ENCODE peak calls at places on chromosomes 12 and 14, in six cellular contexts. Y is esophagus muscularis mucosa, M is suprapubic skin, Q is transverse colon, W is adrenal gland, X is Peyer's patch. L is an unnamed sample.

GRCh38 chr12:21697829-21698630 is 40.4 kb upstream of the LDHB start:
- DNase-seq in M (no peak), Y (no peak), W (no peak), Q (no peak), X (no peak), L (no peak)

GRCh38 chr14:61147369-61147897 is 133.7 kb downstream of the TMEM30B start:
- DNase-seq in X (no peak), W (no peak), M (no peak), Q (no peak), Y (peak; percentile 42), L (no peak)

GRCh38 chr14:87332001-87332400 is 661.0 kb downstream of the GALC start:
- DNase-seq in W (no peak), X (no peak), Y (no peak), Q (no peak), M (no peak), L (no peak)

GRCh38 chr14:92997343-92998061 is 74.6 kb downstream of the CHGA start:
- DNase-seq in Q (no peak), Y (no peak), X (no peak), W (no peak), M (no peak), L (no peak)

GRCh38 chr14:103925316-103925715 is 2.9 kb upstream of the TDRD9 start:
- DNase-seq in M (no peak), Q (no peak), X (no peak), Y (no peak), W (no peak), L (no peak)

GRCh38 chr14:76872796-76873432 is 46.7 kb downstream of the LRRC74A start:
- DNase-seq in M (no peak), X (peak; percentile 88), Q (peak; percentile 55), Y (peak; percentile 94), W (peak; percentile 84), L (peak; percentile 64)

GRCh38 chr14:76742961-76743360 is 18.3 kb upstream of the VASH1 start:
- DNase-seq in X (no peak), Q (no peak), W (peak; percentile 68), Y (no peak), M (no peak), L (no peak)

GRCh38 chr12:70393787-70394519 is 27.9 kb downstream of the KCNMB4 start:
- DNase-seq in Y (no peak), X (no peak), M (no peak), W (no peak), Q (no peak), L (no peak)

GRCh38 chr12:5912437-5913334 is 32.4 kb downstream of the ANO2 start:
- DNase-seq in W (peak; percentile 14), M (no peak), Q (no peak), X (no peak), Y (peak; percentile 47), L (no peak)

GRCh38 chr14:51430600-51430999 is 190.6 kb downstream of the TMX1 start:
- DNase-seq in Y (no peak), W (no peak), M (no peak), Q (no peak), X (no peak), L (no peak)

GRCh38 chr14:106665814-106666213 is 1139.4 kb downstream of the TMEM121 start:
- DNase-seq in Q (no peak), X (no peak), W (no peak), M (no peak), Y (peak; percentile 29), L (no peak)

GRCh38 chr12:46617167-46617566 is 208.6 kb downstream of the SLC38A4 start:
- DNase-seq in W (peak; percentile 91), X (no peak), M (peak; percentile 73), Y (no peak), Q (peak; percentile 14), L (no peak)

GRCh38 chr14:74852922-74853530 is 22.9 kb downstream of the PROX2 start:
- DNase-seq in W (no peak), Q (no peak), X (peak; percentile 61), M (no peak), Y (no peak), L (no peak)

DNA sequence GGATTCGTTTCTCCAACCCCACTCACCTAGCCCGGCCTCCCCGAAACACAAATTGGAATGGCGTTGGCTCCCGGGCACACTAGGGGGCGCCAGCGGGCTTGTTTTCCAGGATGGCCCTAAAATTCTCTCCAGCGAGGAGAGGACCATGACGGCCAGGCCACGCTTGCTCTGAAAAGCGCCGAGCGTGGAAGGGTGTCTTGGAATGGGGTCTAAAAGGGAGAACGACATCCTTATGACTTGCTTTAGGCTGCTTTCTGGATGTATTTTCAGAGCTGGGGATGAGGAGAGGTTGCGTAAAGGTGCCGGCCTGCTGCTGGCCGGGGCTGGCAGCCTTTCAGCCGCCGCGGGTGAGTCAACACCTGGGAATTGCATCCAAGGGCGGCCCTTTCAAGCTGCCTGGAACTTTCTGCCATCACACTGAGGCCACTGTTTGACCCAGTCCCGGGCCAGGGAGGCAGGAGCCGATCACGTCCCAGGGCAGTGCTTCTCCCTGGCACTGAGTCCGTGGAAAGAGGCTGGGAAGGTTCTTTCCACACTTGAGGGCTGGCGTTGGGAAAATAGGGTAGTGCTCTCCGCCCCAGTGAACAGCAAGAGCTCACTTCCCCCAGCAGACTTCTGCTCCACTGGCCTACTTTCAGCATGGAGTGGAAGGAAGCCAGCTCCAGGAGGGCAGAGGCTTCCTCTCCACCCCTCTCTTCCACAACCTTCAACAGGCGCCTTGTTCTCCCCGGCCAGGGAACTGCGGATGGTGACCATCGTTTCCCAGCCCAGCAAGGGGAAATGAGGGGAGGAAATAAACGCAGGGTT is 216.2 kb downstream of the TTC8 start:
- DNase-seq in X (peak; percentile 92), Y (peak; percentile 94), M (peak; percentile 93), W (peak; percentile 96), Q (peak; percentile 88), L (peak; percentile 95)
- TF ChIP-seq POLR2A in X (no peak), Y (no peak), M (no peak), W (peak; percentile 22), Q (no peak), L (peak; percentile 59)

DNA sequence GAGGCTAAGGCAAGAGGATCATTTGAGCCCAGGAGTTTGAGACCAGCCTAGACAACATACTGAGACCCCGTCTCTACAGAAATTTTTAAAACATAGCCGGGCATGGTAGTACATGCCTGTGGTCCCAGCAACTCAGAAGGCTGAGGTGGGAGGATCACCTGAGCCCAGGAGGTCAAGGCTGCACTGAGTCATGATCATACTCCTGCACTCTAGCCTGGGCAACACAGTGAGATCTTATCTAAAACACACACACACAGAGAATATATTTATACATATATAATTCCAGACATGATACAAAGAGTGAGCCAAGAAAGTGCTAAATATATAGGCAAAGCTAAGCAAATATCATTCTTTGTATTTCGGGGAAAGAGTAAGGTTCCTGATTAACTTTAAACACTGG is 9.4 kb downstream of the ZFC3H1 start:
- DNase-seq in Q (no peak), Y (no peak), W (no peak), M (no peak), X (no peak), L (no peak)
- H3K36me3 ChIP-seq in Q (peaks cover 42% of the 10 kb centered on the region), Y (peaks cover 10% of the 10 kb centered on the region), W (peaks cover 20% of the 10 kb centered on the region), M (peaks cover 38% of the 10 kb centered on the region), X (peaks cover 62% of the 10 kb centered on the region), L (peaks cover 2% of the 10 kb centered on the region)

GRCh38 chr12:64451687-64452558 is at the start of gene TBK1:
- DNase-seq in W (peak; percentile 96), M (peak; percentile 91), X (peak; percentile 94), Y (peak; percentile 97), Q (peak; percentile 91), L (peak; percentile 92)
- TF ChIP-seq POLR2A in W (peak; percentile 81), M (no peak), X (peak; percentile 65), Y (peak; percentile 14), Q (peak; percentile 63), L (peak; percentile 68)

GRCh38 chr12:54251667-54252284 is 28.1 kb downstream of the CBX5 start:
- DNase-seq in Q (no peak), Y (no peak), W (no peak), M (no peak), X (no peak), L (no peak)
- H3K36me3 ChIP-seq in Q (peaks cover 12% of the 10 kb centered on the region), Y (peaks cover 7% of the 10 kb centered on the region), W (peaks cover 43% of the 10 kb centered on the region), M (peaks cover 55% of the 10 kb centered on the region), X (peaks cover 22% of the 10 kb centered on the region), L (peaks cover 6% of the 10 kb centered on the region)

GRCh38 chr14:24429395-24430142 is at the start of the genes CBLN3 and KHNYN:
- DNase-seq in M (peak; percentile 93), X (peak; percentile 96), Q (peak; percentile 93), Y (peak; percentile 96), W (peak; percentile 96), L (peak; percentile 95)
- TF ChIP-seq POLR2A in M (peak; percentile 87), X (peak; percentile 95), Q (peak; percentile 98), Y (peak; percentile 95), W (peak; percentile 96), L (peak; percentile 96)

GRCh38 chr14:24102357-24103048 is 8.4 kb downstream of the PCK2 start:
- DNase-seq in Y (no peak), W (no peak), Q (no peak), X (no peak), M (no peak), L (no peak)
- H3K36me3 ChIP-seq in Y (peaks cover 5% of the 10 kb centered on the region), W (peaks cover 11% of the 10 kb centered on the region), Q (peaks cover 9% of the 10 kb centered on the region), X (peaks cover 61% of the 10 kb centered on the region), M (peaks cover 35% of the 10 kb centered on the region), L (peaks cover 5% of the 10 kb centered on the region)

DNA sequence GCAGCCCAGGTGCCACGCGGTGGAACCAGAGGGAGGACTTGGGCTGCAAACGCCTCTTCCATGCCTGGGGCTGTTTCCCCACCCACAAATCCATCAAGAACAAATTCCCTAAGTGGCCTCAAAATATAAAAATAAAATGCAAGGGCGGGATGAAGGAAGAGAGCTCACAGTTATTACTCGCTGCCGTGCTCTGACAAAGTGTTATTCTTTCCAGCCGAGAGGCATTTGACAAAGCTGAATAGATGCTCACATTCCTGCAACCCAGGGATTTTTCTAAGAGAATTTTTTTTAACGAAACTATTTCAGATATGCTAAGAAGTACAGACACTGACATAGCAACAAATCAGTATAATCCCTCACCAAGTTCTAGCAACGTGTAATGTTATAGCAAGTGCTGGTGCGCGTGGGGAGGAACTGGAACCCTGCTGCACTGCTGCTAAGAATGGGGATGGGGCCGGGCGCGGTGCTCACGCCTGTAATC is 70.7 kb downstream of the SCARB1 start:
- DNase-seq in Q (no peak), Y (no peak), W (no peak), X (no peak), M (no peak), L (no peak)
- TF ChIP-seq POLR2A in Q (no peak), Y (no peak), W (no peak), X (no peak), M (no peak), L (no peak)

DNA sequence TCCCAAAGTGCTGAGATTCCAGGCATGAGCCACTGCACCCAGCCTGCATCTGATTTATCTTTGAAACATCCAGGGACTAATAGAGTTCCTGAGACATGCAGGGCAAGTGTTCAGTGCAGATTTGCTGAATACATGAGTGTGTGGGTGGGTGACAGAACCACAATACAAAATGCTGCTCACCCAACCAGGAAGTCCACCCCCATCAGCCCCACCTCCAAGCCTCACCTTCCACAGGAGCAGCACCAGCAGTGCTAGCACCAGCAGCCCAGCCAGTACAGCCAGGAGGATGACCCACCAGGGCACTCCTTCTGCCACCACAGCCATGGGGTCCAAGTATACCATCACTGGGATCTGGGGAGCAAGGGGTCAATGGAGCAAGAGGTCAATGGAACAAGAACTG is 20.0 kb downstream of the ITGA7 start:
- DNase-seq in Y (no peak), M (no peak), W (no peak), X (no peak), Q (no peak), L (no peak)
- H3K36me3 ChIP-seq in Y (peaks cover 36% of the 10 kb centered on the region), M (no peaks in the 10 kb centered on the region), W (no peaks in the 10 kb centered on the region), X (peaks cover 19% of the 10 kb centered on the region), Q (no peaks in the 10 kb centered on the region), L (no peaks in the 10 kb centered on the region)

L was measured in body of pancreas.